ENCODE peak calls at places on chromosomes 4 and X, in eight cellular contexts. C is stimulated activated CD4-positive, alpha-beta T cell treated with anti-CD3 and anti-CD28 coated beads, TNF-alpha, amount 100 ng/mL, for 4 hours; A is tibial artery; F is immature natural killer cell; O is NCI-H748 treated with DMSO at 0.1 percent for 48 hours; M is WTC11; B is CD4-positive, alpha-beta memory T cell; T is EL. H is an unnamed sample.

GRCh38 chrX:130413415-130413814 is 11.6 kb downstream of the RBMX2 start:
- DNase-seq in C (no peak), A (peak; percentile 20), F (no peak), O (no peak), M (no peak), B (no peak), T (no peak), H (no peak)

GRCh38 chr4:123858465-123858864 is 461.9 kb downstream of the SPRY1 start:
- DNase-seq in C (no peak), A (no peak), F (no peak), O (no peak), M (no peak), B (no peak), T (no peak), H (no peak)

GRCh38 chr4:4968161-4968757 is 51.0 kb downstream of the CYTL1 start:
- DNase-seq in C (no peak), A (no peak), F (no peak), O (no peak), M (no peak), B (no peak), T (no peak), H (no peak)

GRCh38 chr4:174928575-174929253 is 10.6 kb downstream of the ADAM29 start:
- DNase-seq in C (no peak), A (no peak), F (no peak), O (no peak), M (no peak), B (no peak), T (no peak), H (peak; percentile 20)

GRCh38 chr4:149173241-149174013 is 642.2 kb downstream of the IQCM start:
- DNase-seq in C (no peak), A (no peak), F (no peak), O (no peak), M (no peak), B (no peak), T (no peak), H (no peak)

GRCh38 chrX:130770615-130771014 is 132.4 kb downstream of the ENOX2 start:
- DNase-seq in C (no peak), A (no peak), F (no peak), O (no peak), M (no peak), B (no peak), T (peak; percentile 86), H (no peak)

GRCh38 chrX:133985164-133986007 is at the start of gene GPC3:
- DNase-seq in C (peak; percentile 32), A (no peak), F (peak; percentile 14), O (peak; percentile 27), M (peak; percentile 73), B (peak; percentile 19), T (no peak), H (peak; percentile 65)

GRCh38 chr4:168475745-168476144 is 4.5 kb downstream of the DDX60L start:
- DNase-seq in C (no peak), A (no peak), F (no peak), O (no peak), M (peak; percentile 36), B (no peak), T (no peak), H (peak; percentile 32)

GRCh38 chr4:13580018-13580417 is 35.7 kb upstream of the NKX3-2 start:
- DNase-seq in C (no peak), A (no peak), F (no peak), O (no peak), M (no peak), B (no peak), T (no peak), H (no peak)